ENCODE peak calls at places on chromosomes 11 and 22, in nine cellular contexts. One of them, this sample, is unnamed.
A peak's percentile ranks its signal among the peaks of the same experiment; 100 is the strongest.

GRCh38 chr22:27283714-27284113 is 517.8 kb downstream of the MN1 start:
- DNase-seq in transverse colon: no peak
- DNase-seq in coronary artery: no peak
- DNase-seq in stimulated activated CD4-positive, alpha-beta T cell treated with anti-CD3 and anti-CD28 coated beads, Interleukin-1b, Interleukin-23, amount 100 ng/mL, for 4 hours: no peak
- DNase-seq in prostate gland: no peak
- DNase-seq in astrocyte of the cerebellum: no peak
- DNase-seq in amniotic stem cell: no peak
- DNase-seq in activated naive CD4-positive, alpha-beta T cell treated with Interleukin-2 at 50 U/mL for 16 hours: no peak
- DNase-seq in GM10248: no peak
- DNase-seq in this sample: no peak

GRCh38 chr11:68312117-68312779 is at the start of gene LRP5:
- DNase-seq in transverse colon: peak; percentile 59
- DNase-seq in astrocyte of the cerebellum: no peak
- DNase-seq in amniotic stem cell: no peak
- DNase-seq in GM10248: peak; percentile 68
- DNase-seq in stimulated activated CD4-positive, alpha-beta T cell treated with anti-CD3 and anti-CD28 coated beads, Interleukin-1b, Interleukin-23, amount 100 ng/mL, for 4 hours: peak; percentile 23
- DNase-seq in prostate gland: no peak
- DNase-seq in activated naive CD4-positive, alpha-beta T cell treated with Interleukin-2 at 50 U/mL for 16 hours: no peak
- DNase-seq in coronary artery: no peak
- DNase-seq in this sample: peak; percentile 65

GRCh38 chr11:114291847-114292680 is 4.1 kb upstream of the NNMT start:
- DNase-seq in coronary artery: no peak
- DNase-seq in GM10248: no peak
- DNase-seq in prostate gland: no peak
- DNase-seq in activated naive CD4-positive, alpha-beta T cell treated with Interleukin-2 at 50 U/mL for 16 hours: no peak
- DNase-seq in transverse colon: no peak
- DNase-seq in stimulated activated CD4-positive, alpha-beta T cell treated with anti-CD3 and anti-CD28 coated beads, Interleukin-1b, Interleukin-23, amount 100 ng/mL, for 4 hours: no peak
- DNase-seq in amniotic stem cell: peak; percentile 22
- DNase-seq in astrocyte of the cerebellum: peak; percentile 89
- DNase-seq in this sample: no peak

GRCh38 chr11:101003468-101003867 is 126.1 kb downstream of the PGR start:
- DNase-seq in amniotic stem cell: no peak
- DNase-seq in astrocyte of the cerebellum: no peak
- DNase-seq in coronary artery: no peak
- DNase-seq in stimulated activated CD4-positive, alpha-beta T cell treated with anti-CD3 and anti-CD28 coated beads, Interleukin-1b, Interleukin-23, amount 100 ng/mL, for 4 hours: no peak
- DNase-seq in GM10248: no peak
- DNase-seq in transverse colon: no peak
- DNase-seq in activated naive CD4-positive, alpha-beta T cell treated with Interleukin-2 at 50 U/mL for 16 hours: no peak
- DNase-seq in prostate gland: no peak
- DNase-seq in this sample: no peak

GRCh38 chr22:40955516-40955915 is 4.3 kb downstream of the RBX1 start:
- DNase-seq in stimulated activated CD4-positive, alpha-beta T cell treated with anti-CD3 and anti-CD28 coated beads, Interleukin-1b, Interleukin-23, amount 100 ng/mL, for 4 hours: no peak
- DNase-seq in astrocyte of the cerebellum: no peak
- DNase-seq in amniotic stem cell: no peak
- DNase-seq in coronary artery: no peak
- DNase-seq in transverse colon: no peak
- DNase-seq in activated naive CD4-positive, alpha-beta T cell treated with Interleukin-2 at 50 U/mL for 16 hours: no peak
- DNase-seq in prostate gland: no peak
- DNase-seq in GM10248: no peak
- DNase-seq in this sample: no peak

GRCh38 chr11:119854521-119854920 is 125.5 kb upstream of the NECTIN1 start:
- DNase-seq in stimulated activated CD4-positive, alpha-beta T cell treated with anti-CD3 and anti-CD28 coated beads, Interleukin-1b, Interleukin-23, amount 100 ng/mL, for 4 hours: no peak
- DNase-seq in amniotic stem cell: no peak
- DNase-seq in astrocyte of the cerebellum: no peak
- DNase-seq in GM10248: no peak
- DNase-seq in prostate gland: peak; percentile 20
- DNase-seq in activated naive CD4-positive, alpha-beta T cell treated with Interleukin-2 at 50 U/mL for 16 hours: no peak
- DNase-seq in transverse colon: peak; percentile 29
- DNase-seq in coronary artery: no peak
- DNase-seq in this sample: no peak

GRCh38 chr11:40215605-40216004 is 1243.8 kb downstream of the LRRC4C start:
- DNase-seq in coronary artery: no peak
- DNase-seq in amniotic stem cell: no peak
- DNase-seq in GM10248: no peak
- DNase-seq in activated naive CD4-positive, alpha-beta T cell treated with Interleukin-2 at 50 U/mL for 16 hours: no peak
- DNase-seq in prostate gland: no peak
- DNase-seq in transverse colon: no peak
- DNase-seq in stimulated activated CD4-positive, alpha-beta T cell treated with anti-CD3 and anti-CD28 coated beads, Interleukin-1b, Interleukin-23, amount 100 ng/mL, for 4 hours: no peak
- DNase-seq in astrocyte of the cerebellum: no peak
- DNase-seq in this sample: no peak

GRCh38 chr22:46057762-46058420 is 80.9 kb upstream of the WNT7B start:
- DNase-seq in stimulated activated CD4-positive, alpha-beta T cell treated with anti-CD3 and anti-CD28 coated beads, Interleukin-1b, Interleukin-23, amount 100 ng/mL, for 4 hours: no peak
- DNase-seq in activated naive CD4-positive, alpha-beta T cell treated with Interleukin-2 at 50 U/mL for 16 hours: peak; percentile 42
- DNase-seq in transverse colon: peak; percentile 55
- DNase-seq in GM10248: peak; percentile 88
- DNase-seq in coronary artery: peak; percentile 81
- DNase-seq in prostate gland: peak; percentile 84
- DNase-seq in amniotic stem cell: no peak
- DNase-seq in astrocyte of the cerebellum: no peak
- DNase-seq in this sample: no peak